ENCODE peak calls at places on chromosomes 1 and 21, in four cellular contexts. L is sigmoid colon, J is ovary, K is A549. B is an unnamed sample.

GRCh38 chr1:72230746-72231145 is 51.6 kb downstream of the NEGR1 start:
- DNase-seq in J (no peak), L (no peak), K (no peak), B (no peak)

GRCh38 chr1:155989242-155989991 is 11.1 kb upstream of the ARHGEF2 start:
- DNase-seq in K (no peak), L (peak), J (peak), B (peak)

GRCh38 chr1:207821464-207822045 is 69.7 kb downstream of the CD46 start:
- DNase-seq in L (peak), K (no peak), J (peak), B (peak)

GRCh38 chr1:15412843-15413242 is 3.2 kb downstream of the EFHD2 start:
- DNase-seq in K (no peak), J (no peak), L (no peak), B (no peak)

GRCh38 chr1:224133741-224134299 is 19.9 kb downstream of the FBXO28 start:
- DNase-seq in K (no peak), J (no peak), L (no peak), B (no peak)

GRCh38 chr1:8839990-8840389 is 22.6 kb upstream of the RERE start:
- DNase-seq in J (no peak), K (no peak), L (no peak), B (no peak)

GRCh38 chr1:147630447-147630846 is 39.9 kb downstream of the ACP6 start:
- DNase-seq in L (no peak), K (no peak), J (no peak), B (no peak)

GRCh38 chr1:212760126-212760823 is 31.3 kb downstream of the NSL1 start:
- DNase-seq in J (no peak), K (peak), L (no peak), B (peak)

GRCh38 chr1:21020151-21020550 is 156.5 kb downstream of the EIF4G3 start:
- DNase-seq in J (no peak), K (no peak), L (no peak), B (no peak)

GRCh38 chr1:208601569-208601968 is 357.4 kb upstream of the PLXNA2 start:
- DNase-seq in L (no peak), K (no peak), J (no peak), B (no peak)

GRCh38 chr1:65762081-65762862 is 30.4 kb upstream of the PDE4B start:
- DNase-seq in J (no peak), K (no peak), L (no peak), B (no peak)

GRCh38 chr1:162562452-162562828 is 918 bp downstream of the UAP1 start:
- DNase-seq in J (no peak), L (no peak), K (no peak), B (no peak)

GRCh38 chr1:162560303-162561036 is 1.1 kb upstream of the UAP1 start:
- DNase-seq in L (no peak), K (no peak), J (no peak), B (peak)

GRCh38 chr1:162557536-162557935 is 4.0 kb upstream of the UAP1 start:
- DNase-seq in J (no peak), K (no peak), L (no peak), B (no peak)

GRCh38 chr1:162561616-162562451 is at the start of gene UAP1:
- DNase-seq in J (no peak), K (peak), L (peak), B (no peak)

GRCh38 chr1:162561037-162561615 is 396 bp upstream of the UAP1 start:
- DNase-seq in L (peak), K (peak), J (peak), B (peak)
- TF ChIP-seq POLR2A in L (peak), K (peak), J (peak), B (peak)

GRCh38 chr1:184755226-184756065 is 788 bp upstream of the EDEM3 start:
- DNase-seq in L (no peak), J (no peak), K (peak), B (no peak)

GRCh38 chr1:184754479-184755225 is at the start of gene EDEM3:
- DNase-seq in J (peak), L (peak), K (peak), B (peak)

GRCh38 chr1:184752656-184753055 is 2.0 kb downstream of the EDEM3 start:
- DNase-seq in L (no peak), J (no peak), K (no peak), B (no peak)

GRCh38 chr1:184753093-184753492 is 1.6 kb downstream of the EDEM3 start:
- DNase-seq in L (no peak), J (no peak), K (no peak), B (no peak)

DNA sequence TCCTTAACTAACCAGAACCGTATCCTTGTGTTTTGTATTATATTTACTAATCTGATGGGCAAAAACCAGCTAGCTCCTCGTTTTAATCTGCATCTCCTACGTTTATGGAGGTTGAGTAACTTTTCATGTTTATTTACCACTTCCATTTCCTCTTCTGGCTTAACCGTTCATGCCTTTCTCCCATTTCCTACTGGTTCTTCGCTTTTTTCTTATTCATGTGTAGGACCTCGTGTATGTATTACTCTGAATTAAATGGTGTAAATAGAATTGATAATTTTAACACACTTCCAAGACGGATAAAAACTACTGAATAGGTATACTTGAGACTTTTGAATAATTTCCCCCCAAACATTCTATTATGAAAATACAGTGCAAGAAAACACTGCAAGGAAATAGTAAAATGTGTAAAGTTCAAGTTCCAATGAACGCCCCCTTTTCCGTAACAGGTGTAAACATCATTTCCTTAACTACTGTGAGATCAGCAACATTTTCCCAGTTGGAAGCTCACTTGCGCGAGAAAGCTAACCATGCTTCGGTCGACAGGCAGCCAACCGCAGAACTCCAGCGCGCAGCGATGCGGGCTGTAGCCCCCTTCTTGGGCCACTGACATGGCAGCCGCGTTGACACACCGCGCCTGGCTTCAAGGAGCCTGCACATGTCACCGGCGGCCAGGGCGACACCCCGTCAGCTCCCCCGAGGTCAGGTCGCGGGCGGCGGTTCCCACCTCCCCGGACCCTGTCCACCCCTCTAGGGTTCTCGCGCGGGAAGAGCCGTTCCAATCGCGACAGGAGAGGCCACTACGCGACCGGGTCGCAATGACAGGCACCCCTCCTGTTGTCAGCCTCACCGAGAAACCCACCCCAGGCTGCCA is 815 bp downstream of the EDEM3 start:
- DNase-seq in K (no peak), J (no peak), L (peak), B (peak)
- TF ChIP-seq EP300 in K (no peak), J (no peak), L (no peak), B (no peak)

DNA sequence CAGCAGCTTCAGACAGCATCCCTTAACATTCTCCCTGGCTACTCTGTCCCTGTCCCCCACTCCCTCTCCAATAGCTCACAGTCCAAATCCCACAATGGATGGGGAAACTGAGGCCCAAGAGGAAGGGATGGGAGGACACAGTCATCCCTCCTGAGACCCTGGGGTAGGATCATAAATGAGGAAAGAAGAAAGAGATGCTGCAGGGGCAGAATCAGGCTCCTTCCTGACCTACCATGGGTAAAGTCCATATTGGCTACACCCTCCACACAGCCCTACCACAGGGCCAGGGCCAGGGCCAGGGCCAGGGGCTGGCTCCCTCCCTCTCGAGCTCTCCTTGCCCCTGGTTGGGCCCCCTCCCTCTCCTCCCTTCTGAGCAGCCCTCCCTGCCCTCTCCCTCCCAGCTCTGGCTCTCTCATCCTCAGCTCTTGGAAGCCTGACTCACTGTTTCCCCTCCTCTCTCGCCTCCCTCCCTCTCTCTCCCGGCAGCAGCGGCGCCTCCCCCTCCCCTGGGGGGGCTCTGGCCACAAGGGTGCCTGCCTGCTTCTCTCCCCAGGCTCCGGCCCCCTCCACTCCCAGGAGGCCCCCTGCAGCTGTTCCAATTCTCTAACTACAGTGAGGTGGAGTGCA is 4.9 kb downstream of the AHDC1 start:
- DNase-seq in J (peak), K (no peak), L (peak), B (peak)
- TF ChIP-seq POLR2A in J (peak), K (no peak), L (no peak), B (no peak)

DNA sequence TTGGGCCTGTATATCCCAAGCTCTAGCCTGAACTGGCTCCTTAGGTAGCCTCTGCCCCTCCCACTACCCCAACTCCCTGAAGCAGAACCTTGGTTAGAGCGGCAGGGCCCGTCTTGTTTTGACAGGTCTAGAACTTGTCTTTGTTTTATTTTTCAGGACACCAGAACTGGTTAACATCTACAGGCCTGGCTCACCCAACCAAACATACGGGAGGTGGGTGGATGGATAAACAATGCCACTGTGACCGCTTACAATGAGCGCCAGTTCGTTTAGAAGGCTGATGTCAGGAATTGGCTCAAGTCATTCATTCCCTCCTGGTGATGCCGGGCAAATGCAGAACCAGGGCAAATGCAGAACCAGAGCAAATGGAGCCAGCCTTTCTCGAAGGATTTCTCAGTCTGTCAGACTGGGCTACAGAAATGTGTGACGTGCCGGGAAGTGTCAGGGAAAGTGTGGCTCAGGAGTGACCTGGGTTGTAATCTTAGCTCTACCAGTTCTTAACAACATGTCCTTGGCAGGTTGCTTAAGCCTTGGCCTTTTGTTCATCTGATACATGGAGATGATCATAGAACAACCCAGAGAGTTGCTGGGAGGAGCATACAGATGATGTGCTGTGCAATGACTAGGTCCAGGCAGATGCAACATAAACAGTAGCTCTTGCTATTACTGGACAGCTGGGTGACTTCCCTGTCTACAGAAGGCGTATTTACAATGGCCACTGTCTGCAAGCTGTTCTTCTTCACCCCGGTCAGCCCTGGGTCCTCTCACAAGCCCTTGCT is 30.5 kb upstream of the BTG2 start:
- DNase-seq in J (peak), L (peak), K (no peak), B (no peak)
- TF ChIP-seq EP300 in J (peak), L (peak), K (no peak), B (no peak)

GRCh38 chr1:77975907-77976306 is 3.0 kb downstream of the FUBP1 start:
- DNase-seq in J (no peak), K (no peak), L (no peak), B (no peak)

GRCh38 chr1:77977989-77978292 is 931 bp downstream of the FUBP1 start:
- DNase-seq in L (no peak), J (no peak), K (no peak), B (no peak)

GRCh38 chr1:77978293-77978968 is 441 bp downstream of the FUBP1 start:
- DNase-seq in K (peak), L (peak), J (peak), B (peak)

GRCh38 chr1:77976433-77977076 is 2.3 kb downstream of the FUBP1 start:
- DNase-seq in L (no peak), K (no peak), J (no peak), B (no peak)

DNA sequence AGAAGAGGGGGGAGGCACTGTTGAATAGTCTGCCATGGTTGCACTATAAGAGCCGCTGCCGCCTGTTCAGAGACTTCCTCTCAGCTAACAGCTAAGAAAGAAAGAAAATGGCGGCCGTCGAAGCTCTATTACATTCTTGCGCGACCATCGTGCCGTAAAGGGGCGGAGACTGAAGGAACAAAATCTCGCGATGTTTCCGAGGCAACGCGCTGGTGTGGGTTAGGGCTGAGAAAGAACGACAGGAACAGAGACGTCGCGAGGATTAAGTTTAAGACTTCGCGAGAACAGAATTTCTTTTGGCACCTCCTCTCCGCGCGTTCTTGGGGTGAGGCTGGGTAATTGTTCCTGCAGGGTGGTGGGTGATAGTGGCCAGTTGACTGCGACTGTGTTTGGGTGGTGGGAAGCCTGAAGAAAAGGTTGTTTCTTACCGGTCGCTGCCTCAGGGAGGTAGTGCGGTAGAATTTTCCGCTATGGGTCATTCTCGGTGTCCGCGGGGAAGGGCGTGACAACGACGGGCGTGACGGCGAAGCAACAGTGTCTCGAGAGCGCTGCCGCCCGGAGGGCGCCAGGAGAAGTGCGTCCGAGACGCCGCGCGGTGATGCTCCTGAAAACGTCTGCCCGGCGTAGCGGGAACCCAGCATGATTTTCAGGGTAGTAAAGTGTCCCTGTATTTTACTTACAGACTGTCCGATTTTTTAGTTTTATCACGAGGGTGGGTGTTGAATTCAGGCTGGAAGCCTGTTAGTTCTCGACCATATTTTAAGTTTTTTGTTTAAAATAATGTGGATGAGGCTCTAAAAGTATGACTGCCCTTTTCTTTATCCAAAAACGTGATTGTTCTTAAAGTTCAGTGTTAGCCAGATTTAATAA is at the start of gene FUBP1:
- DNase-seq in L (peak), K (peak), J (peak), B (peak)
- TF ChIP-seq POLR2A in L (peak), K (peak), J (peak), B (peak)

DNA sequence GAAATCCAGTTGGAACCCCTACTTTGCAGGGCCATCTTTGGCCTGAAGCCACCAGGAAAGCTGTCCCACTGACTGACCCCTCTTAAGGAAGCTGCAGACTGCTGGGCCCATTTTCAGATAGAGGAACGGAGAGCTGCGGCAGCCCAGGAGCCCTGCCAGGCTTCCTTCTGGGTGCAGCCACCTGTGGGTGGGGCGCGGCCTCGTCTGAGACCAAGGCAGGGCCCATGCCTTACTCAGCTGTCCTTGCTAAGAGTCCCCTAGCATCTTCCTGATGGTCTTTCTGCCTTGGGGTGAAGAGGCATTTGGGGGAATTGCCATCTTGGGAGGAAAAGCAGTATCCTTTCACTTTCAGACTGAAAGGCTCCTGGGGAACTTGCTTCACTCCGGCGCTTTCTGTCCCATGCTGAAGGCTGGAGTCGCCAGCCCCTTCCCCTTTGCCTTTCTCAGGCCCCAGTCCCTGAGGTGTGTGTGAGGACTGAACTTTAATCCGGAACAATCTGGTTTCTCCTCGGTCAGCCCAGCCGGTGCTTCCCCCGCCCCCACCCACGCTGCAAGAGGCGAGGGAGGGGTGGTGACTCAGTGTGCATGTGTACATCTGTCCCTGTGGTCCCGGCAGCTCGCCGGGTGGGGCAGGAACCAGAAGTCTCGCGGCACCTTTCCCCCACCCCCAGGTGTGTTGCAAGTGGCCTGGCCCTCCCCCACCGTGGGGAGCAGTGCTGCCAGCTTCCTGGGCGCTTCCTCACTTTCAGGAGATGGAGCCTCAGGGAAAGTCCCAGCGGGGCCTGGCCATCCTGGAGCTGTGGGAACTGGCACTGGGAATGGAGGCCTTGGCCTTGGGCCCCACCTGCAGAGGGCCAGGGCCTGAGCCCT is 5.1 kb downstream of the ZC3H12A start:
- DNase-seq in L (peak), K (peak), J (peak), B (peak)
- TF ChIP-seq EP300 in L (no peak), K (peak), J (no peak), B (no peak)

DNA sequence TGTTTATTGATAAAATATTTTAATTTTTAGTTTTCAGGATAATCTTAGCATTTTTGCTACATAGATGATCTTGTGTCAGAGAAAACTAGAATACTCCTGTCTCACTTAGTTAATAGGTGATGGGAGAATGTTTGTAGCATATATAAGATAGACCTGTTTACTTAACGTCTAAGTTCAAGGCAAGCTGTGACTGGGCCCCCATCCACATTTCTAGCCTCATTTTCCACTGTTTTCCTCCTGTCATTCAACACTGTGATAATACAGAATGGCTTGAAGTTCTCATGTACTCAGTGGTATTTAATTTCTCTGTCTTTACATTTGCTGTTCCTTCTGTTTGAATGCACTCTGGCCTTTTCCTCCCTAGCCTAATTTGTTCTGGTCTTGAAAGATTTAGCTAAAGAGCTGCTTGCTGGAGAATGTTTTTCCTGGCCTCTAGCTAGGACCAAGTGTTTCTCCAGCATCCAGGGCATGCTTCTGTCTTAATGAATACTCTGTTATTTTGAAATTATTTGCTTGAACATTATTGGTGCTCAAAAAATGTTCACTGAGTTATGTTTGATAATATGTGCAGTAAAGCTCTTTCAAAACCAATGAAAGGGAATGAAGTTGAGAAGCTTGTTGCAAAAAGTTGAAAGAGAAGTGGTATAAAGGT is 37.3 kb downstream of the USP25 start:
- DNase-seq in J (no peak), L (no peak), K (no peak), B (no peak)
- TF ChIP-seq POLR2A in J (no peak), L (no peak), K (no peak), B (no peak)

B was measured in upper lobe of left lung.